ENCODE peak calls at places on chromosomes 7 and 10, in nine cellular contexts. T is Calu3; D is SW480; O is activated T-helper 1 cell treated with anti-CD3 and anti-CD28 coated beads, Interleukin-12 subunit alpha, Interleukin-12 subunit beta, Interleukin-2, Interleukin-4 antibody, amounts not matched to agents 30 ng/mL and 10 ng/mL and 1 ng/mL, durations not matched to agents 14 hours and 24 hours and 36 hours; Q is left lobe of liver; A is GM04503; N is ACHN; M is NCI-H1105; Y is HTR-8/SVneo. S is an unnamed sample.

GRCh38 chr10:90020506-90020905 is 319.1 kb downstream of the KIF20B start:
- DNase-seq in T (no peak), D (no peak), O (no peak), Q (no peak), A (no peak), N (no peak), M (no peak), Y (no peak), S (no peak)

GRCh38 chr10:78224602-78225001 is 190.9 kb downstream of the RPS24 start:
- DNase-seq in T (no peak), D (no peak), O (no peak), Q (no peak), A (no peak), N (no peak), M (no peak), Y (no peak), S (no peak)

GRCh38 chr7:148262721-148263229 is 327.8 kb upstream of the C7orf33 start:
- DNase-seq in T (peak; percentile 73), D (peak; percentile 48), O (peak; percentile 22), Q (peak; percentile 58), A (no peak), N (peak; percentile 48), M (peak; percentile 50), Y (peak; percentile 58), S (peak; percentile 56)

GRCh38 chr10:71015674-71016073 is 127.3 kb upstream of the PCBD1 start:
- DNase-seq in T (no peak), D (no peak), O (no peak), Q (no peak), A (no peak), N (no peak), M (no peak), Y (no peak), S (no peak)

GRCh38 chr7:147981072-147981813 is 609.3 kb upstream of the C7orf33 start:
- DNase-seq in T (no peak), D (no peak), O (no peak), Q (no peak), A (no peak), N (no peak), M (no peak), Y (no peak), S (no peak)

GRCh38 chr10:57786850-57787750 is 480.6 kb downstream of the IPMK start:
- DNase-seq in T (no peak), D (no peak), O (no peak), Q (no peak), A (no peak), N (no peak), M (no peak), Y (no peak), S (no peak)

GRCh38 chr7:120724448-120724847 is 133.5 kb downstream of the TSPAN12 start:
- DNase-seq in T (no peak), D (no peak), O (no peak), Q (no peak), A (no peak), N (no peak), M (no peak), Y (no peak), S (no peak)

GRCh38 chr10:79944428-79945395 is 4.2 kb downstream of the SFTPD start:
- DNase-seq in T (no peak), D (no peak), O (no peak), Q (no peak), A (no peak), N (no peak), M (no peak), Y (no peak), S (no peak)

GRCh38 chr7:29401827-29402226 is 161.8 kb upstream of the PRR15 start:
- DNase-seq in T (no peak), D (no peak), O (no peak), Q (no peak), A (no peak), N (no peak), M (no peak), Y (no peak), S (no peak)

GRCh38 chr7:129664029-129665012 is 52.8 kb downstream of the NRF1 start:
- DNase-seq in T (peak; percentile 7), D (peak; percentile 79), O (no peak), Q (no peak), A (peak; percentile 21), N (peak; percentile 92), M (peak; percentile 30), Y (peak; percentile 48), S (peak; percentile 75)

GRCh38 chr7:2062648-2063047 is 170.1 kb downstream of the MAD1L1 start:
- DNase-seq in T (no peak), D (peak; percentile 66), O (no peak), Q (no peak), A (no peak), N (no peak), M (no peak), Y (no peak), S (no peak)

GRCh38 chr10:12971001-12971788 is 30.3 kb downstream of the CCDC3 start:
- DNase-seq in T (no peak), D (no peak), O (no peak), Q (no peak), A (no peak), N (no peak), M (no peak), Y (no peak), S (no peak)

GRCh38 chr7:75892634-75893272 is 13.9 kb downstream of the RHBDD2 start:
- DNase-seq in T (peak; percentile 66), D (peak; percentile 92), O (no peak), Q (no peak), A (no peak), N (no peak), M (no peak), Y (no peak), S (peak; percentile 61)

GRCh38 chr10:35463105-35463867 is 127.0 kb downstream of the CCNY start:
- DNase-seq in T (no peak), D (no peak), O (no peak), Q (no peak), A (no peak), N (no peak), M (no peak), Y (no peak), S (no peak)

GRCh38 chr7:105003275-105003674 is 10.7 kb upstream of the KMT2E start:
- DNase-seq in T (no peak), D (no peak), O (no peak), Q (no peak), A (peak; percentile 71), N (peak; percentile 83), M (no peak), Y (no peak), S (peak; percentile 78)

GRCh38 chr10:60032723-60033122 is 126.4 kb upstream of the CCDC6 start:
- DNase-seq in T (peak; percentile 78), D (peak; percentile 54), O (no peak), Q (peak; percentile 48), A (peak; percentile 15), N (peak; percentile 56), M (peak; percentile 26), Y (peak; percentile 41), S (peak; percentile 73)

GRCh38 chr7:12244129-12244528 is 33.0 kb downstream of the TMEM106B start:
- DNase-seq in T (peak; percentile 70), D (peak; percentile 43), O (no peak), Q (peak; percentile 46), A (no peak), N (peak; percentile 42), M (no peak), Y (peak; percentile 15), S (peak; percentile 40)

GRCh38 chr10:105757302-105757701 is 1116.2 kb downstream of the SORCS3 start:
- DNase-seq in T (no peak), D (no peak), O (no peak), Q (no peak), A (no peak), N (no peak), M (no peak), Y (no peak), S (no peak)

GRCh38 chr10:43197834-43198681 is 59.8 kb downstream of the CSGALNACT2 start:
- DNase-seq in T (no peak), D (no peak), O (no peak), Q (no peak), A (no peak), N (peak; percentile 17), M (no peak), Y (no peak), S (peak; percentile 7)

GRCh38 chr10:50919010-50919409 is 33.6 kb upstream of the A1CF start:
- DNase-seq in T (no peak), D (no peak), O (no peak), Q (no peak), A (no peak), N (no peak), M (no peak), Y (no peak), S (no peak)

GRCh38 chr7:93884541-93884940 is 6.0 kb downstream of the TFPI2 start:
- DNase-seq in T (no peak), D (no peak), O (no peak), Q (no peak), A (no peak), N (no peak), M (no peak), Y (no peak), S (peak; percentile 22)

GRCh38 chr7:151175793-151176311 is 8.4 kb upstream of the GBX1 start:
- DNase-seq in T (no peak), D (no peak), O (no peak), Q (no peak), A (no peak), N (no peak), M (no peak), Y (no peak), S (no peak)

S was measured in kidney tubule cell.